ENCODE peak calls at places on chromosomes 16 and 17, in four cellular contexts. G is A549, Y is transverse colon, S is esophagus squamous epithelium. B is an unnamed sample.
A peak's percentile ranks its signal among the peaks of the same experiment; 100 is the strongest.

GRCh38 chr17:28370035-28370743 is at the start of gene VTN:
- DNase-seq in G (peak; percentile 90), Y (no peak), S (no peak), B (peak; percentile 94)

GRCh38 chr16:46688101-46688656 is 799 bp downstream of the VPS35 start:
- DNase-seq in G (no peak), Y (peak; percentile 51), S (no peak), B (no peak)

GRCh38 chr16:57813466-57813865 is 11.2 kb upstream of the KIFC3 start:
- DNase-seq in G (no peak), Y (no peak), S (no peak), B (no peak)

GRCh38 chr17:74473294-74473693 is 6.9 kb downstream of the CD300A start:
- DNase-seq in G (no peak), Y (no peak), S (no peak), B (no peak)

GRCh38 chr16:60166111-60166510 is 1432.0 kb upstream of the GOT2 start:
- DNase-seq in G (no peak), Y (no peak), S (no peak), B (no peak)

GRCh38 chr17:49514374-49514738 is 19.3 kb downstream of the NGFR start:
- DNase-seq in G (no peak), Y (no peak), S (no peak), B (no peak)

GRCh38 chr17:58388302-58389190 is 28.8 kb downstream of the RNF43 start:
- DNase-seq in G (no peak), Y (no peak), S (no peak), B (no peak)

GRCh38 chr17:49480833-49481615 is 14.1 kb upstream of the NGFR start:
- DNase-seq in G (no peak), Y (no peak), S (no peak), B (no peak)

GRCh38 chr17:31511176-31511540 is 119.7 kb downstream of the RAB11FIP4 start:
- DNase-seq in G (no peak), Y (peak; percentile 57), S (no peak), B (peak; percentile 80)

GRCh38 chr16:30352488-30353401 is 2.4 kb downstream of the CD2BP2 start:
- DNase-seq in G (no peak), Y (peak; percentile 7), S (no peak), B (no peak)

GRCh38 chr17:74183411-74183810 is 20.1 kb upstream of the RPL38 start:
- DNase-seq in G (no peak), Y (no peak), S (no peak), B (no peak)

GRCh38 chr16:64089697-64090096 is 1032.2 kb downstream of the CDH11 start:
- DNase-seq in G (peak; percentile 11), Y (no peak), S (no peak), B (no peak)

GRCh38 chr17:67276075-67276474 is 31.1 kb upstream of the HELZ start:
- DNase-seq in G (peak; percentile 61), Y (no peak), S (no peak), B (no peak)

GRCh38 chr17:72714357-72714966 is 378.0 kb downstream of the SLC39A11 start:
- DNase-seq in G (peak; percentile 79), Y (no peak), S (no peak), B (no peak)

GRCh38 chr16:81567987-81568748 is 123.6 kb downstream of the CMIP start:
- DNase-seq in G (peak; percentile 60), Y (no peak), S (no peak), B (peak; percentile 71)

GRCh38 chr17:75390982-75391381 is 14.5 kb downstream of the GRB2 start:
- DNase-seq in G (no peak), Y (no peak), S (no peak), B (no peak)

GRCh38 chr17:42677921-42678781 is 1.4 kb upstream of the PLEKHH3 start:
- DNase-seq in G (peak; percentile 99), Y (peak; percentile 90), S (peak; percentile 63), B (peak; percentile 97)
- TF ChIP-seq POLR2A in G (peak; percentile 66), Y (peak; percentile 28), S (no peak), B (peak; percentile 32)

GRCh38 chr16:89905511-89906140 is 13.0 kb upstream of the MC1R start:
- DNase-seq in G (no peak), Y (no peak), S (no peak), B (no peak)
- H3K27ac ChIP-seq in G (no peak overlapping the region), Y (no peak overlapping the region), S (peak overlapping the region; percentile 71), B (no peak overlapping the region)

DNA sequence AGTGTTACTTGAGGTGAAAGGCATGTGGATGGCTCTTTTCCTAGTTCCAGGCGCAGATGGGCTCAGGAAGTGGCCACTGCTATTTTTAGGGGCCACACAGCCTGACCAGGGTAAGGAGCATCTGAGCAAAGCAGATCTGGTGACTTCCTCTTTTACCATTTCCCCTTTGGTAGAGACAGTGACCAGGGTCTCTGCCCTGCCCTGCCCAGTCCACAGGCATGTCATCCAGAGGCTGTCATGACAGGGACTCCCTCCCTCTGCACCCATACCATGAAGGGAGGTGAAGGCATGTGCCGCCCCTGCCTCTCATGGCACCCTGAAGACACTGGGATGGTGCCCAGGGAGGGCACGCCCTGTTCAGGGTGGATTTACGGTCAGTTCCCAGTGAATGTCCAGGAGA is 2.2 kb downstream of the PLA2G15 start:
- DNase-seq in G (no peak), Y (no peak), S (no peak), B (no peak)
- TF ChIP-seq POLR2A in G (no peak), Y (no peak), S (no peak), B (no peak)

GRCh38 chr17:39194985-39195524 is 2.4 kb downstream of the CACNB1 start:
- DNase-seq in G (no peak), Y (no peak), S (no peak), B (no peak)
- H3K27ac ChIP-seq in G (peak overlapping the region; percentile 96), Y (peak overlapping the region; percentile 98), S (peak overlapping the region; percentile 6), B (no peak overlapping the region)

GRCh38 chr17:42098747-42099399 is 600 bp upstream of the ZNF385C start:
- DNase-seq in G (no peak), Y (no peak), S (no peak), B (no peak)

GRCh38 chr17:42104264-42104663 is 6.0 kb upstream of the ZNF385C start:
- DNase-seq in G (no peak), Y (no peak), S (no peak), B (no peak)

GRCh38 chr17:42103221-42103954 is 5.1 kb upstream of the ZNF385C start:
- DNase-seq in G (no peak), Y (no peak), S (no peak), B (no peak)

GRCh38 chr17:42097691-42098661 is at the start of gene ZNF385C:
- DNase-seq in G (no peak), Y (no peak), S (no peak), B (no peak)

DNA sequence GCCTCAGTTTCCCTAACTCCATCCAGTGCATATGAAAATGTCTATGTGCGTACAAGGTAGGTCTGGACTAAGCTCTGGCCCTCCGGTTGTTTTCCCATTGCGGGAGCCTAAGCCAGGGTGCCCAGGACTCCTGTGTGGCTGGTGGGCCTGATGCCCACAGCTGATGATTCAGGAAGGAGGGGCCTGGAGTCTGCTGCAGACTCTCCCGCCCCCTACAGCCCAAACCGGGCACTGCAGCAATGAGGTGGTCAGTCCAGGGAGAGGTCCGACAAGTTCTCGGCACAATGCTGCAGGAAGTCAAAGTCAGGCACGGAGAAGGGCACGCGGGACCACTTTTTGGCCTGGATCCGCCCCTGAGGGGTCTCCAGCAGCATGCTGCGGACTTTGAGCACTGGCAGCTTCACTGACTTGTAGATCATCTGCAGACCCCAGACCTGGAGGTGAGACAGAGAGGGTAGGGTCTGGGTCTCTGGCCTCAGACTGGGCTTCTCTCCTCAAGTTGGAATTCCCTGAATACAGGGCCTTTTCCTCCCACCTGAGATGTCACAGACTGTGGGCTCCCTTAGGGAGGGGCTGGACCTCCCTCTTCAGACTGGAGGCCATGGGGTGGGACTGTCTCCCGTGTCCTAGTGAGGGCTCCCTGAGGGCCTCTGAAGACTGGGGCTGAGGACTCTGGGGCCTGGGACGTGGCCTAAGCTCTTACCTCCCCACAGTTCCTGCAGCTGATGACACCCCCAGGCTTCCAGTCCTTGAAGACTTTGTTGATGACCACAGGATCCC is 3.4 kb upstream of the ZNF385C start:
- DNase-seq in G (peak; percentile 76), Y (peak; percentile 82), S (no peak), B (peak; percentile 71)
- TF ChIP-seq POLR2A in G (no peak), Y (no peak), S (no peak), B (no peak)

GRCh38 chr17:2183346-2183745 is 120.2 kb downstream of the SMG6 start:
- DNase-seq in G (no peak), Y (no peak), S (no peak), B (no peak)
- H3K27ac ChIP-seq in G (no peak overlapping the region), Y (peak overlapping the region; percentile 76), S (peak overlapping the region; percentile 68), B (no peak overlapping the region)

DNA sequence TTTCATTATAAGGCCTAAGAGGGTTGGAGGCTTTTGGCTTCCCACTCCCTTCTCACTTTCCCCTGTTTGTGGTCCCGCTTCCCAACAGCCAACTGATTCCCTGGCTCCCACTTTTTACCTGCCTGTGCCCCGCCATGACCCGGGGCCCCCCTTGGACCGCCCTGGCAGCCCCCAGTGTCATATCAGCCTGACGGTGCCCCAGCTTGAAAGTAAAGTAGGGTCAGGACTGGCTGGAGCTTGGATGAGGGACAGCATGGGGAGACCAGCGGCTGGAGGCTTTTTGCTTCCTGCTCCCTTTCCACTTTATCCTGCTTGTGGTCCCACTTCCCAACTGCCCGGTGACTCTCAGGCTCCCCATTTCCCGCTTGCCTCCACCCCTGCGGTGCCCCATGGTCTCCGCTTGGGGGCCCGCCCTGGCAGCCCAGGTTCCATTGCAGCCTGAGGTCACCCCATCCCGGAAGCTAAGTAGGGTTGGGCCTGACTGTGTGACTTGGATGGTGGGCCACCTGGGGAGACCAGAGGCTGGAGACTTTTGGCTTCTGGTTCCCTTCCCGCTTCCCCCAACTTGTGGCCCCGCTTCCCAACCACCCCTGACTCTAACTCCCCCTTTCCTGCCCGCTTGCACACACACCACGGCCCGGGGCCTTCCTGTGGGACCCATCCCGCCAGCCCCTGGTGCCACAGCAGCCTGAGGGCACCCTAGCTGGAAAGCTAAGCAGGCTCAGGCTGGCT is 2274.7 kb downstream of the TP53TG3F start:
- DNase-seq in G (no peak), Y (no peak), S (no peak), B (no peak)
- TF ChIP-seq POLR2A in G (no peak), Y (no peak), S (no peak), B (no peak)

GRCh38 chr17:45061606-45062205 is 589 bp downstream of the NMT1 start:
- DNase-seq in G (no peak), Y (no peak), S (no peak), B (no peak)

GRCh38 chr17:45060382-45060823 is 714 bp upstream of the NMT1 start:
- DNase-seq in G (no peak), Y (no peak), S (no peak), B (no peak)

GRCh38 chr17:45060824-45061605 is at the start of gene NMT1:
- DNase-seq in G (peak; percentile 100), Y (peak; percentile 97), S (peak; percentile 93), B (peak; percentile 98)

GRCh38 chr17:45063198-45063597 is 2.1 kb downstream of the NMT1 start:
- DNase-seq in G (no peak), Y (no peak), S (no peak), B (no peak)
- H3K27ac ChIP-seq in G (no peak overlapping the region), Y (peak overlapping the region; percentile 52), S (peak overlapping the region; percentile 25), B (no peak overlapping the region)